ENCODE peak calls at places on chromosomes 13 and 19, in six cellular contexts. F is transverse colon, D is right atrium auricular region, G is ovary, C is left lung, X is AG10803. I is an unnamed sample.

GRCh38 chr19:294341-294818 is 3.2 kb upstream of the PLPP2 start:
- DNase-seq in X (peak), D (no peak), F (no peak), C (no peak), G (no peak), I (peak)

GRCh38 chr13:113864303-113864890 is 521 bp upstream of the GAS6 start:
- DNase-seq in F (no peak), G (no peak), X (peak), D (no peak), C (no peak), I (no peak)

GRCh38 chr19:4694211-4694987 is 24.3 kb upstream of the MYDGF start:
- DNase-seq in F (peak), G (no peak), X (peak), C (peak), D (peak), I (peak)

GRCh38 chr13:59527500-59527899 is 636.2 kb downstream of the DIAPH3 start:
- DNase-seq in C (no peak), D (no peak), G (no peak), X (no peak), F (no peak), I (no peak)

GRCh38 chr13:96822900-96823299 is 171.4 kb downstream of the OXGR1 start:
- DNase-seq in F (peak), C (no peak), X (no peak), D (no peak), G (no peak), I (peak)

GRCh38 chr19:30084390-30084819 is 142.4 kb downstream of the URI1 start:
- DNase-seq in F (no peak), C (no peak), X (no peak), D (no peak), G (no peak), I (no peak)

GRCh38 chr19:16764793-16765433 is 45.3 kb downstream of the NWD1 start:
- DNase-seq in F (no peak), X (no peak), G (no peak), D (no peak), C (no peak), I (no peak)

GRCh38 chr13:83730674-83731073 is 151.6 kb downstream of the SLITRK1 start:
- DNase-seq in G (no peak), C (no peak), D (no peak), F (no peak), X (no peak), I (no peak)

GRCh38 chr13:112873851-112874750 is 94.9 kb upstream of the MCF2L start:
- DNase-seq in C (peak), X (peak), F (peak), D (peak), G (peak), I (peak)

GRCh38 chr19:2775556-2776430 is 7.3 kb downstream of the SGTA start:
- DNase-seq in G (no peak), X (peak), F (peak), D (peak), C (peak), I (peak)

GRCh38 chr19:57465680-57466381 is 8.9 kb upstream of the VN1R1 start:
- DNase-seq in F (peak), C (no peak), X (peak), G (no peak), D (no peak), I (peak)

GRCh38 chr19:16594131-16594586 is 21.9 kb upstream of the SLC35E1 start:
- DNase-seq in G (no peak), X (no peak), D (no peak), F (peak), C (no peak), I (no peak)

GRCh38 chr13:113886561-113887112 is 22.8 kb upstream of the GAS6 start:
- DNase-seq in F (no peak), G (no peak), C (no peak), X (no peak), D (peak), I (no peak)

GRCh38 chr13:71870036-71870435 is 3.0 kb upstream of the DACH1 start:
- DNase-seq in F (no peak), X (no peak), G (no peak), D (no peak), C (no peak), I (no peak)

GRCh38 chr13:102983496-102983895 is 82.7 kb downstream of the SLC10A2 start:
- DNase-seq in F (no peak), G (no peak), X (peak), D (no peak), C (no peak), I (no peak)

GRCh38 chr19:49682274-49682673 is 5.2 kb downstream of the PRMT1 start:
- DNase-seq in F (no peak), D (no peak), C (no peak), X (no peak), G (no peak), I (no peak)

GRCh38 chr13:110644892-110645521 is 29.7 kb downstream of the NAXD start:
- DNase-seq in C (peak), D (no peak), G (peak), X (peak), F (peak), I (peak)

GRCh38 chr19:5692785-5693194 is 2.7 kb downstream of the RPL36 start:
- DNase-seq in X (no peak), G (no peak), C (no peak), F (no peak), D (no peak), I (no peak)

GRCh38 chr13:49502954-49503353 is 7.2 kb downstream of the PHF11 start:
- DNase-seq in G (no peak), X (peak), F (peak), C (no peak), D (no peak), I (peak)

GRCh38 chr19:18609717-18610051 is 3.0 kb upstream of the TMEM59L start:
- DNase-seq in X (no peak), G (no peak), C (no peak), F (no peak), D (no peak), I (no peak)

GRCh38 chr13:19183676-19184075 is 2.1 kb upstream of the TUBA3C start:
- DNase-seq in C (no peak), G (no peak), F (no peak), X (no peak), D (peak), I (no peak)

GRCh38 chr13:79398915-79399314 is 7.1 kb downstream of the RBM26 start:
- DNase-seq in C (no peak), X (no peak), F (no peak), D (no peak), G (no peak), I (no peak)
- H3K4me3 ChIP-seq in C (no peak), X (no peak), F (no peak), D (no peak), G (no peak), I (no peak)

GRCh38 chr13:28027607-28028364 is 39.3 kb upstream of the URAD start:
- DNase-seq in X (no peak), D (no peak), F (no peak), C (no peak), G (no peak), I (no peak)

GRCh38 chr13:28026508-28026907 is 38.0 kb upstream of the URAD start:
- DNase-seq in D (no peak), F (no peak), C (no peak), X (no peak), G (no peak), I (no peak)

GRCh38 chr13:28027070-28027469 is 38.6 kb upstream of the URAD start:
- DNase-seq in G (no peak), X (no peak), C (no peak), F (no peak), D (no peak), I (no peak)

DNA sequence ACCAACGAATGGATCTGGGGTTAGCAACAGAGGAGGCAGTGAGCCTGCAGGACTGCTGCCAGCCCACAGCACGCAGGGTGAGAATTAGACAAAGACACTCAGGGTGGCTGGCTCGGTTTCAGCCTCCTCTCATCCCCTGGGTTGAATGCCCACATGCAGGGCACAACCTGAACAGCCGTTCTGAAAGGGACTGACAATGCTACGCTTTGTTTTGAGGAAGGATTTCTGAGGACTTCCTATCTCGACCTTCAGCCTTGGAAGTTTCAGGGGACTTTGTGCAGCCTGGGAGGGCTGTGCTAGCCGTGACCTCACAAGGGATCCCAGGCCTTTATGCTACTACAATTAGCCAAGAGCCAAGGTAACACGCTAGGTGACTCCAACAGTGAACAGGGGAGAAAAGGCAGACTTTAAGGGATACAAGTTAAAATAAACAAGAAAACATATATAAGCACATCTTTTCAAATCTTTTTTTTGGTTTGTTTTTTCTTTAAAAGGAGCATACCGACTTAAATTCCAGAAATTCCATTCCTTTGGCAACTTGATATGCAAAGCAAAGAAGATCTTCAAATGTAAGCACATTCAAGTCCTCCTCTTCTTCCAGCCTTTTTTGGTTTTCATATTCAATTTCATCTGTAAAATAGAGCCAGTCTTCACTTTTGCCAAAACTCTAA is 34.5 kb upstream of the URAD start:
- DNase-seq in X (peak), G (no peak), C (no peak), F (no peak), D (no peak), I (peak)
- TF ChIP-seq CTCF in X (no peak), G (no peak), C (no peak), F (no peak), D (no peak), I (no peak)

GRCh38 chr19:48614436-48615144 is at the start of gene FAM83E:
- DNase-seq in C (peak), F (peak), G (no peak), D (no peak), X (no peak), I (no peak)
- H3K4me3 ChIP-seq in C (peak), F (peak), G (no peak), D (no peak), X (no peak), I (no peak)

GRCh38 chr13:105213512-105213911 is 1322.0 kb downstream of the EFNB2 start:
- DNase-seq in X (no peak), G (no peak), F (no peak), C (no peak), D (no peak), I (no peak)
- TF ChIP-seq CTCF in X (no peak), G (no peak), F (no peak), C (no peak), D (no peak), I (no peak)

DNA sequence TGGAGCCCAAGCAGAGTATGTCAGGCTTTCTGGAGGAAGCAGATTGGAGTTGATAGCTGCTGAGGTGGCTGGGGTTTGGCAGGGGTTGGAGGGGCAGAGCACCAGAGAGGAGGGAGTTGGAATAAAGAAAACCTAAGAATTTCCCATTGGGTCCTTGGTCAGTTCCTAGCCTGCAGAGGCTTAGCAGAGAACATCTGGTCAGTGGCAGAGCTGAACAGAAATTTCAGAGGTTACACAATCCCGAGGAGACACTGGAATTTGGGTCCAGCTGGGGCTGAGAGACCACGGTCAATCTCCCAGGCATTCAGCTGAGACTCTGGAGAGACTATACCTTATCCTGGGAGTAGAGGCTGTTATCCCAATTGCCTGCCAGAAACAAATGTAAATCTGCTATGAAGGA is 84.4 kb downstream of the DPY19L3 start:
- DNase-seq in G (no peak), X (peak), F (no peak), C (no peak), D (no peak), I (no peak)
- H3K4me3 ChIP-seq in G (no peak), X (no peak), F (no peak), C (no peak), D (no peak), I (no peak)

DNA sequence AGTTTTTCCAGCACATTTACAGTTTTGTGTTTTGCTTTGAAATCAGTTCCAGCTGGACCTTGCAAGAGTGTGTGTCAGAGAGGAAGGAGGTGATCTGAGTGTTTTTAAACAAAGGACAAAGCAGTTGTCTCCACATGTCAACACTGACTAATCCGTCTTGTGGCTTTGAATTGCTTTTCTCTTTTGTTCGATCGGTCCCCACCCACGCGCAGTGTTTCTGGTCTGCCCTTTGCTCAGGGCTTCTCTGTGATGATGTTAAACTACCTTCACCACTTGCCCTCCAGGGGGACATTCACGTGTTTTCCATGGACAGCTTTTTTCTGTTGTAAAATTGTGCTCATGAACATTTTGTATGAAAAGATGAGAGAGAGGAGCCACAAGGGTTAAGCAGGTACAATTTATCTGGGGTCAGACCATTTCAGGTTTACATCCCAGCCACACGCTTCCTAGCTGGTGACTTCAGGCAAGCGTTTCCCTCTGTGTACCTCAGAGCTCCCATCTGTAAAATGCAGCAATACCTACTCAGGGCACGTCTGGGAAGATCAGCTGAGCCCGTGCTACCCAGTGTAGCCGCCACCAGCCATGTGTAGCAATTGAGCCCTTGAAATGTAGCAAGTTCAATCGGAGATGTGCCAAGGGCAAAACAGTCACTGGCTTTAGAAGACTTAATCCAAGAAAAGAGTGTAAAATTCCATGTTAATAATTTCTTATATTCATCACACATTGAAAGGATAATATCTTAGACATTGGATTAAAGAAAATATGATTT is 13.5 kb upstream of the PLA2G4C start:
- DNase-seq in F (no peak), C (no peak), D (no peak), G (no peak), X (peak), I (peak)
- TF ChIP-seq CTCF in F (no peak), C (no peak), D (no peak), G (no peak), X (no peak), I (peak)

GRCh38 chr13:98276486-98276885 is 99.4 kb upstream of the RNF113B start:
- DNase-seq in X (no peak), C (no peak), D (no peak), F (no peak), G (no peak), I (no peak)

GRCh38 chr13:98275711-98276171 is 98.7 kb upstream of the RNF113B start:
- DNase-seq in D (no peak), G (no peak), F (no peak), C (no peak), X (peak), I (no peak)

GRCh38 chr13:98278068-98278619 is 101.1 kb upstream of the RNF113B start:
- DNase-seq in C (no peak), F (no peak), X (no peak), G (no peak), D (no peak), I (no peak)

GRCh38 chr13:98280176-98280510 is 103.1 kb upstream of the RNF113B start:
- DNase-seq in G (no peak), X (no peak), D (no peak), C (no peak), F (no peak), I (no peak)

DNA sequence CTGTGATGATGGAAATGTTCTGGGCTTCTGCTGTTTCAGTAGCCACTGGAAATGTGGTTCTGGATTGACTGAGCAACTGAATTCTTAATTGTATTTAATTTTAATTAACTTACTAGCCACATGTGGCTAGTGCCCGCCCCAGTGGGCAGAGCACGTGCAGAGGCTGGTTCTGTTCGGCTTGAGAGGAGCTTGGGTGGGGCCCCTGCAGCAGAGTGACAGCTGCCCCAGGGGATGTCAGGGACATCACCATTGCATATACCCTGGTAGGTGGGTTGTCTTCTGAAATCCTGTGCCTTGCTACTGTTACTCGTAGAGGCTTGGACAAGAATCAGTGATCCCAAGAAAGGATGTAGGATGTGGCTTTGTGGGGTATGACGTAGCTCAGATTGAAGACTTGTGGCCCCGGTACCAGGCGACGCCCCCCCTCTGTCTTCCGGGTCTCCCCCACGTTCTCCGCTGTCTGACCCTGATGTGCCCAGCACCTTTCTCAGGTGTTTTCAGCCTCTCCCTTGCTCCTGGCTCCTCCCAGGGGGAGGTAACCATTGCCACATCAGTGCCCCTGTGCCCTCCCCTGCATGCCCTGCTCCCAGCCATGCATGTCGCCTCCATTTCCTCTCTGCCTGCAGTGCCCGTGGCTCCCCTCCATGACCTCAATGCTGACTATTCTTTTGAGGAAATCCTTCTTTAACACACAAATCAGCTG is 102.6 kb upstream of the RNF113B start:
- DNase-seq in F (no peak), C (no peak), D (no peak), G (no peak), X (no peak), I (no peak)
- H3K4me3 ChIP-seq in F (no peak), C (no peak), D (no peak), G (no peak), X (no peak), I (no peak)

GRCh38 chr13:30453727-30454126 is 12.0 kb downstream of the HMGB1 start:
- DNase-seq in C (no peak), X (peak), G (no peak), F (no peak), D (no peak), I (peak)
- TF ChIP-seq CTCF in C (no peak), X (peak), G (no peak), F (no peak), D (no peak), I (peak)

DNA sequence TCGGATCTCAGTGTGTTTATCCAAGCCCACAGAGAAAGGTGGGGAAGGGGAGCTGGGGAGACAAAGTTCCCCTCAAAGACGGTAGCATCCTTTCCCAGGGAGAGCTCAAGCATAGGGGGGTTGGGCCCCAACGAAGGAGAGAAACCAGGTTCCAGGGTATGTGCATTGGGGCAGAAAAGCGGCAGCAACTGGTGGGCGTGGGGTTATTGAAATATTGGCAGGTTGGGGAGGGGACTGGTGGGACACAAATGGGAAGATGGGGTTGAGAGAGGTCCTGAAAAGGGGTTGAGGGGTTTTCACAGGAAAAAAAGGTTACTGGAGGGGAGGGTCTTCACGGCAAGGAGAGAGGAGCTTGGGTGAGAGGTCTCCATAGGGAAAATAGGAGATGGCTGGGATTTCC is 1.0 kb downstream of the ASF1B start:
- DNase-seq in X (no peak), F (no peak), G (no peak), C (no peak), D (no peak), I (no peak)
- H3K4me3 ChIP-seq in X (peak), F (no peak), G (no peak), C (no peak), D (peak), I (peak)

GRCh38 chr19:36423925-36424324 is 5.5 kb upstream of the ZFP82 start:
- DNase-seq in G (no peak), D (no peak), X (no peak), F (no peak), C (no peak), I (no peak)

GRCh38 chr19:36420961-36421748 is 2.7 kb upstream of the ZFP82 start:
- DNase-seq in D (no peak), G (no peak), C (no peak), X (peak), F (no peak), I (peak)

GRCh38 chr19:36421749-36422481 is 3.5 kb upstream of the ZFP82 start:
- DNase-seq in X (no peak), G (no peak), F (no peak), C (no peak), D (no peak), I (no peak)

GRCh38 chr19:36417752-36418286 is 625 bp downstream of the ZFP82 start:
- DNase-seq in G (no peak), F (no peak), X (no peak), D (no peak), C (no peak), I (no peak)

DNA sequence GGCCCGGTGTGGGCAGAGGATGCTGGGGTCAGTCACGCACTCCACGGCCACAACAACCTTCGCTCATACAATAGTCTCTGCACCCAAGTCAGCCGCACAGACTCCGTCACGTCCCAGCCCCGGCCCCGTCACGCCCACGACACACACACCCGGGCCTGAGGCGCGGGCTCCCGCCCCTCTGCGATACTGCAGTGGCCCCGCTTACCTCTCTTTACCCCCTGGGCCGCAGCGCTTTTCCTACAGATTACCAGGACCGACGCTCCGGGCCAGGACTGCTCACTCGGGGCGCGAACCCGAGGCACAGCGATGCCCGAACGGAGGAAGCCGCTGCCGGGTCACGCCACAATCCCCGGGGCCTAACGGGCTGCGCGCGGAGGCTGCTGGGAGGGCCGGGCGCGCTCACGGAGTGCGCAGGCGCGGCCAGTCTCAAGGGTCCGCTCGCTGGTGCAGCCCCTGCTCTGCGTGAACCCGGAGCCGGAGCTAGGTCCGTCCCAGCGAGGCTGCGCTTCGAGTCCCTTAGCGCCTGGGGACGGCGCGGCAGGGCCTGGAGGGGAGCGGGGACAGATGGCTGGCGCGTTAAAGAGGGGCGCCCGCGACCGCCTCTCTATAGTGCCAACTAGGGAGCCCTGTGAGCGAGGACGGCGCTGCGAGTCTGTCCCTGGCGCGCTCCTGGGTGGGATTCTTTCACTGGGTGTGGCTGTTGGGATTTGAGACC is at the start of gene ZFP82:
- DNase-seq in X (peak), G (peak), D (peak), F (peak), C (peak), I (peak)
- TF ChIP-seq CTCF in X (no peak), G (no peak), D (no peak), F (no peak), C (no peak), I (no peak)

I was measured in fibroblast of pulmonary artery.